ENCODE peak calls at places on chromosome 22, in eight cellular contexts. V is hepatic stellate cell; M is hypothalamus; J is activated CD4-positive, alpha-beta T cell treated with anti-CD3 and anti-CD28 coated beads, Interleukin-2, amount 50 U/mL, for 24 hours; H is stomach; U is BE2C; W is ELR; X is astrocyte of the hippocampus. A is an unnamed sample.

GRCh38 chr22:26416670-26417270 is 12.3 kb upstream of the ASPHD2 start:
- DNase-seq in W (peak), H (no peak), X (peak), U (no peak), V (peak), M (no peak), J (no peak), A (no peak)

GRCh38 chr22:17303840-17304779 is 65.2 kb upstream of the CECR2 start:
- DNase-seq in X (no peak), W (no peak), H (peak), M (no peak), J (peak), V (no peak), U (no peak), A (no peak)

GRCh38 chr22:39349506-39349966 is 255 bp upstream of the SYNGR1 start:
- DNase-seq in M (peak), U (peak), W (peak), V (peak), J (no peak), H (peak), X (peak), A (peak)

GRCh38 chr22:44337658-44338004 is 24.9 kb upstream of the SHISAL1 start:
- DNase-seq in X (peak), V (peak), M (no peak), W (peak), J (no peak), H (peak), U (peak), A (no peak)

GRCh38 chr22:34688825-34689224 is 377.1 kb upstream of the ISX start:
- DNase-seq in V (no peak), M (no peak), X (no peak), U (no peak), W (no peak), J (no peak), H (no peak), A (no peak)

GRCh38 chr22:25729016-25729415 is 13.0 kb upstream of the MYO18B start:
- DNase-seq in U (no peak), X (no peak), M (no peak), V (no peak), H (no peak), J (no peak), W (no peak), A (no peak)

GRCh38 chr22:29700206-29700948 is 19.4 kb upstream of the CABP7 start:
- DNase-seq in W (peak), M (no peak), U (no peak), V (peak), H (no peak), J (no peak), X (peak), A (no peak)

GRCh38 chr22:31055322-31056159 is 25.6 kb upstream of the SMTN start:
- DNase-seq in J (no peak), U (peak), X (peak), W (peak), V (peak), M (peak), H (peak), A (peak)

GRCh38 chr22:24107668-24108067 is 73.6 kb upstream of the SUSD2 start:
- DNase-seq in X (peak), H (peak), J (no peak), W (peak), U (no peak), V (peak), M (peak), A (no peak)

GRCh38 chr22:20219667-20220628 is 48.2 kb downstream of the RTN4R start:
- DNase-seq in M (no peak), H (no peak), V (no peak), W (peak), U (peak), X (no peak), J (no peak), A (no peak)

GRCh38 chr22:46795140-46795539 is 32.7 kb downstream of the TBC1D22A start:
- DNase-seq in V (no peak), H (no peak), W (no peak), X (no peak), J (no peak), M (no peak), U (no peak), A (no peak)

GRCh38 chr22:49738006-49738405 is 89.7 kb downstream of the BRD1 start:
- DNase-seq in M (no peak), H (peak), U (no peak), W (no peak), V (no peak), X (no peak), J (no peak), A (no peak)

GRCh38 chr22:18000441-18001039 is 23.8 kb downstream of the MICAL3 start:
- DNase-seq in X (peak), H (no peak), J (no peak), U (peak), V (no peak), W (peak), M (no peak), A (peak)

GRCh38 chr22:46984751-46985506 is 222.5 kb downstream of the TBC1D22A start:
- DNase-seq in J (no peak), U (no peak), M (no peak), X (peak), W (peak), H (no peak), V (peak), A (no peak)

GRCh38 chr22:19884954-19885751 is 30.5 kb upstream of the GNB1L start:
- DNase-seq in U (peak), V (no peak), W (no peak), M (no peak), H (no peak), X (no peak), J (no peak), A (no peak)

GRCh38 chr22:30308518-30309230 is 18.1 kb downstream of the TBC1D10A start:
- DNase-seq in H (no peak), W (peak), M (no peak), J (no peak), U (no peak), X (no peak), V (no peak), A (no peak)

GRCh38 chr22:27336151-27337090 is 465.1 kb downstream of the MN1 start:
- DNase-seq in V (no peak), X (peak), W (no peak), J (no peak), U (no peak), H (no peak), M (no peak), A (no peak)

GRCh38 chr22:46047226-46047625 is 70.3 kb upstream of the WNT7B start:
- DNase-seq in J (no peak), U (peak), X (no peak), M (no peak), V (no peak), H (peak), W (no peak), A (no peak)

GRCh38 chr22:31734512-31734911 is 15.4 kb downstream of the PRR14L start:
- DNase-seq in J (no peak), U (no peak), M (no peak), H (no peak), X (peak), V (peak), W (peak), A (no peak)

GRCh38 chr22:31872209-31872608 is 72.1 kb upstream of the YWHAH start:
- DNase-seq in U (peak), X (no peak), V (no peak), J (no peak), W (peak), M (no peak), H (peak), A (no peak)

GRCh38 chr22:19204640-19205039 is 26.1 kb upstream of the SLC25A1 start:
- DNase-seq in V (no peak), H (no peak), M (no peak), X (no peak), W (no peak), J (no peak), U (no peak), A (no peak)

GRCh38 chr22:37672920-37673453 is 2.4 kb upstream of the LGALS1 start:
- DNase-seq in J (no peak), X (no peak), V (no peak), H (no peak), M (no peak), W (no peak), U (no peak), A (no peak)

GRCh38 chr22:17754233-17754925 is 19.9 kb downstream of the BID start:
- DNase-seq in M (no peak), U (no peak), W (peak), V (no peak), J (no peak), H (no peak), X (no peak), A (no peak)

A was measured in progenitor cell of endocrine pancreas.